ENCODE peak calls at places on chromosomes 12 and 14, in ten cellular contexts. Z is left ventricle myocardium inferior; S is CD8-positive, alpha-beta T cell; O is neuronal stem cell; H is small intestine; P is Jurkat, Clone E6-1; J is WERI-Rb-1; Q is brain microvascular endothelial cell; L is stomach; B is endodermal cell. Y is an unnamed sample.

GRCh38 chr12:100574262-100575074 is 984 bp downstream of the GAS2L3 start:
- DNase-seq in Z (peak), S (no peak), O (peak), H (peak), P (no peak), J (no peak), Q (no peak), L (no peak), B (peak), Y (peak)

GRCh38 chr14:104091927-104092771 is 6.6 kb downstream of the ASPG start:
- DNase-seq in Z (peak), S (no peak), O (no peak), H (no peak), P (no peak), J (no peak), Q (no peak), L (no peak), B (peak), Y (peak)

GRCh38 chr14:95021588-95021987 is 135.7 kb downstream of the DICER1 start:
- DNase-seq in Z (no peak), S (no peak), O (no peak), H (no peak), P (no peak), J (no peak), Q (no peak), L (no peak), B (peak), Y (no peak)

GRCh38 chr14:70289138-70289537 is 70.3 kb downstream of the COX16 start:
- DNase-seq in Z (no peak), S (no peak), O (no peak), H (no peak), P (no peak), J (no peak), Q (no peak), L (no peak), B (no peak), Y (no peak)

GRCh38 chr14:100078997-100079561 is 13.9 kb downstream of the EVL start:
- DNase-seq in Z (no peak), S (peak), O (no peak), H (peak), P (peak), J (peak), Q (peak), L (peak), B (peak), Y (no peak)

GRCh38 chr12:128727461-128727860 is 96.3 kb downstream of the SLC15A4 start:
- DNase-seq in Z (no peak), S (no peak), O (no peak), H (peak), P (peak), J (no peak), Q (no peak), L (no peak), B (no peak), Y (no peak)

GRCh38 chr14:75418779-75419768 is 8.7 kb upstream of the JDP2 start:
- DNase-seq in Z (no peak), S (no peak), O (peak), H (peak), P (peak), J (peak), Q (no peak), L (peak), B (peak), Y (peak)

GRCh38 chr12:26810330-26810729 is 22.7 kb downstream of the ITPR2 start:
- DNase-seq in Z (peak), S (no peak), O (no peak), H (no peak), P (no peak), J (no peak), Q (peak), L (peak), B (peak), Y (peak)

GRCh38 chr12:65868133-65868705 is 43.9 kb downstream of the HMGA2 start:
- DNase-seq in Z (no peak), S (no peak), O (no peak), H (no peak), P (no peak), J (no peak), Q (peak), L (no peak), B (no peak), Y (no peak)

GRCh38 chr14:91752956-91753355 is 21.1 kb upstream of the CATSPERB start:
- DNase-seq in Z (no peak), S (no peak), O (no peak), H (no peak), P (no peak), J (no peak), Q (no peak), L (no peak), B (no peak), Y (no peak)

GRCh38 chr12:58602179-58602578 is 318.1 kb downstream of the LRIG3 start:
- DNase-seq in Z (no peak), S (no peak), O (no peak), H (no peak), P (no peak), J (no peak), Q (no peak), L (no peak), B (no peak), Y (no peak)

DNA sequence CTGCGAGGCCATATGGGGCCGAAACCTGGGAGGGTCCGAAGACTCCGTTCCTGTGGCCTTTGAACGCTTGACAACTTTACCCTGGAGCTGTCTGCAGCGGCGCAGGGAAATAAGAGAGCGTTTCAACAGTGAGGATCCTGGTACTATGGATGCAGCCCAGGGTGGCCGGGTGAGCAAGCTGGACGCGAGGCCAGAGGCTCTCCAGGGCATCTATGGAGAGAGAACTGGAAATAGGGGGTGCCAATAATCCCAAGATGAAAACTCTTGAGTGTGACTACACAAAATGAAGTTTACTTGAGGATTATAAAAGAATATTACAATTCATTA is 1.1 kb upstream of the ABCC9 start:
- DNase-seq in Z (no peak), S (no peak), O (no peak), H (no peak), P (no peak), J (no peak), Q (no peak), L (no peak), B (no peak), Y (no peak)
- H3K4me3 ChIP-seq in Z (peak), S (no peak), O (no peak), H (no peak), P (no peak), J (no peak), Q (peak), L (peak), B (peak), Y (peak)

GRCh38 chr14:101876539-101876938 is 87.8 kb upstream of the DYNC1H1 start:
- DNase-seq in Z (peak), S (peak), O (no peak), H (peak), P (peak), J (no peak), Q (no peak), L (peak), B (no peak), Y (no peak)
- H3K4me3 ChIP-seq in Z (peak), S (peak), O (no peak), H (no peak), P (peak), J (no peak), Q (no peak), L (no peak), B (no peak), Y (no peak)

GRCh38 chr14:51872396-51872795 is 12.0 kb downstream of the GNG2 start:
- DNase-seq in Z (no peak), S (no peak), O (no peak), H (no peak), P (no peak), J (no peak), Q (no peak), L (no peak), B (no peak), Y (no peak)
- H3K4me3 ChIP-seq in Z (no peak), S (no peak), O (no peak), H (no peak), P (no peak), J (no peak), Q (no peak), L (no peak), B (no peak), Y (no peak)

DNA sequence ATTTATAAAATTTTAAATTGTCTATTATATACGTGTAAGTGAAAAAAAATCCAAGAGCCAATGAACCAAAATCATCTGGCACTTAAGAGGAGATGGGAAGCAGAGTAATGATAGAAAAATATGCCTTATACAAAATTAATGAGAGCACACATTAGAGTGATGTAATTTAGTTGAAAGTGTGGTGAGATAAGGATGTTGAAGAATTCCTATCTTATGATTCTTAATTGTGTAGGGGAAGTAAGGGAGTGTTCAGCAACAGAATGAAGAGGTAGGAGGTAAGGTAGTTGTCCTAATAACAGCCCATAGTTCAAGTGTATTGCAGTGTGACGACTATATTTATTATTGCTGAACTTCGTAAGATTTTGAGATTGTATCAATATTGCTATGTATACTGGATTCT is 843.4 kb upstream of the FLRT2 start:
- DNase-seq in Z (no peak), S (no peak), O (no peak), H (no peak), P (no peak), J (no peak), Q (no peak), L (no peak), B (no peak), Y (no peak)
- H3K4me3 ChIP-seq in Z (no peak), S (no peak), O (no peak), H (no peak), P (no peak), J (no peak), Q (no peak), L (no peak), B (no peak), Y (no peak)

GRCh38 chr12:53217049-53217929 is 10.2 kb upstream of the ITGB7 start:
- DNase-seq in Z (peak), S (no peak), O (no peak), H (peak), P (no peak), J (no peak), Q (no peak), L (peak), B (peak), Y (peak)
- H3K4me3 ChIP-seq in Z (peak), S (peak), O (no peak), H (no peak), P (no peak), J (no peak), Q (no peak), L (no peak), B (no peak), Y (no peak)

DNA sequence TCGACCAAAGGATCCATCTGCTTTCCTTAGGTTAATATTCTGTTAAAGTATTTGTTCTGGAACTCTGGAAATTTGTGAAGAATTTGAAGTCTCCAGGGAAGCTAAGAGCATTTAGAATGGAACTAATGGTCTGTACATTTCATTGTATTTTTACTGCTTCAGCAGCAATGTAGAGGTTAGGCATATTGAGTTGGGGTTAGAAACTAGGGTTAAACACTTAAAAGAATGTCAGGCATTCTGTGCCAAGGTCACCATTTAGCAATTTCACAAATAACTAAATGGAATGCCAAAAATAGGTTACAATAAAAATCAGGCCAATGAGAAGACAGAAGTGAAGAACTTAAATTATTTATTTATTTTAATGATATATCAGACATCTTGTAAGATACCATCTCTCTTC is 210.8 kb downstream of the C12orf50 start:
- DNase-seq in Z (no peak), S (no peak), O (no peak), H (no peak), P (no peak), J (no peak), Q (no peak), L (no peak), B (no peak), Y (no peak)
- H3K4me3 ChIP-seq in Z (no peak), S (no peak), O (no peak), H (no peak), P (no peak), J (no peak), Q (no peak), L (no peak), B (no peak), Y (no peak)

DNA sequence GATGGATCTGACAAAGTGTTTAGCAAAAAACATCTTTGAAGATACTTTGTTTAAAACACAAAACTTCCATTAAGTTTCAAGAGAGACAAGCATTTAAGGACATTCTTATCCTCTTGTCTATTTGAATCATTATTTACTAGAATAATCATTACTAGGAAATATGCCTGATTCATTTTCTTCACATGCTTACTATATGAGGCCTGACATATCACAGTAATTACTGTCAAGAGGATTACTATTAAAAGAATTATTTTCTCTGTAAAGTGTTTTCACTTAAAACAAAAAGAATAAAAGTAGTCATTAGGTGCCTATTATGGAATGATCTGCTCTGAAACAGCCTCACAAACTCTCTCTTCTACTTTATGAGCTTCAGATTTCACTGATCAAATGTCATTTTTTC is 402.1 kb upstream of the MGAT4C start:
- DNase-seq in Z (no peak), S (no peak), O (no peak), H (no peak), P (no peak), J (no peak), Q (no peak), L (no peak), B (no peak), Y (no peak)
- H3K4me3 ChIP-seq in Z (no peak), S (no peak), O (no peak), H (no peak), P (no peak), J (no peak), Q (no peak), L (no peak), B (no peak), Y (no peak)

GRCh38 chr14:39109893-39110715 is 4.0 kb upstream of the GEMIN2 start:
- DNase-seq in Z (no peak), S (no peak), O (no peak), H (peak), P (no peak), J (no peak), Q (no peak), L (no peak), B (no peak), Y (no peak)
- H3K4me3 ChIP-seq in Z (no peak), S (no peak), O (no peak), H (peak), P (no peak), J (no peak), Q (no peak), L (peak), B (no peak), Y (no peak)

GRCh38 chr14:57390037-57390805 is at the start of gene NAA30:
- DNase-seq in Z (peak), S (peak), O (peak), H (peak), P (peak), J (peak), Q (peak), L (peak), B (peak), Y (peak)

GRCh38 chr14:57390806-57391562 is 598 bp downstream of the NAA30 start:
- DNase-seq in Z (peak), S (peak), O (peak), H (peak), P (no peak), J (peak), Q (no peak), L (peak), B (peak), Y (peak)

GRCh38 chr14:57389646-57390036 is 745 bp upstream of the NAA30 start:
- DNase-seq in Z (no peak), S (no peak), O (no peak), H (peak), P (no peak), J (peak), Q (no peak), L (no peak), B (peak), Y (no peak)

GRCh38 chr14:57391609-57392195 is 1.3 kb downstream of the NAA30 start:
- DNase-seq in Z (no peak), S (no peak), O (no peak), H (no peak), P (no peak), J (no peak), Q (peak), L (no peak), B (no peak), Y (no peak)

DNA sequence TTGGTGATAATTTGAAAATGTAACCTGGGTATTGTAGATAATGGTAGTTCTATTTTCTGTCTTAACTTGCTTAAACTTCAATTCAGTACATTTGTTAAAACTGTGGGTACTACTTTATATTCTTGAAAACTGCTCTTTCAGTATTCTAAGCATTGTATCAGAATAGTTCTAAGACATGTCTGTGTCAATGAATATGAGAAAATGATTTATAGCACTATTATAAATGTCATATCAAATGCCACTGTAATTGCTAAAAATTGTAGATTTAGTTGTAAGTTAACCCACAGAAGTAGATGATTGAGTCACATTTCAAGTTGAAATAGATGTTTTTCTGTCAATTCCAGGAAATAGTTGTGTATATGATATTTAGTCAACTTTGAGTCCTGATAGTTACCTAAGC is 2.4 kb downstream of the NAA30 start:
- DNase-seq in Z (no peak), S (no peak), O (no peak), H (no peak), P (no peak), J (no peak), Q (no peak), L (no peak), B (no peak), Y (no peak)
- H3K4me3 ChIP-seq in Z (peak), S (no peak), O (peak), H (no peak), P (no peak), J (no peak), Q (no peak), L (peak), B (peak), Y (no peak)

GRCh38 chr14:60514378-60515243 is 5.7 kb downstream of the SIX6 start:
- DNase-seq in Z (no peak), S (no peak), O (peak), H (no peak), P (no peak), J (peak), Q (no peak), L (no peak), B (peak), Y (no peak)

GRCh38 chr14:60515696-60516284 is 6.8 kb downstream of the SIX6 start:
- DNase-seq in Z (no peak), S (no peak), O (peak), H (no peak), P (no peak), J (no peak), Q (no peak), L (no peak), B (peak), Y (no peak)

GRCh38 chr14:60510976-60511599 is 2.1 kb downstream of the SIX6 start:
- DNase-seq in Z (no peak), S (no peak), O (peak), H (no peak), P (no peak), J (no peak), Q (no peak), L (no peak), B (peak), Y (no peak)

GRCh38 chr14:60512952-60513554 is 4.1 kb downstream of the SIX6 start:
- DNase-seq in Z (no peak), S (no peak), O (peak), H (no peak), P (no peak), J (no peak), Q (no peak), L (no peak), B (peak), Y (no peak)

DNA sequence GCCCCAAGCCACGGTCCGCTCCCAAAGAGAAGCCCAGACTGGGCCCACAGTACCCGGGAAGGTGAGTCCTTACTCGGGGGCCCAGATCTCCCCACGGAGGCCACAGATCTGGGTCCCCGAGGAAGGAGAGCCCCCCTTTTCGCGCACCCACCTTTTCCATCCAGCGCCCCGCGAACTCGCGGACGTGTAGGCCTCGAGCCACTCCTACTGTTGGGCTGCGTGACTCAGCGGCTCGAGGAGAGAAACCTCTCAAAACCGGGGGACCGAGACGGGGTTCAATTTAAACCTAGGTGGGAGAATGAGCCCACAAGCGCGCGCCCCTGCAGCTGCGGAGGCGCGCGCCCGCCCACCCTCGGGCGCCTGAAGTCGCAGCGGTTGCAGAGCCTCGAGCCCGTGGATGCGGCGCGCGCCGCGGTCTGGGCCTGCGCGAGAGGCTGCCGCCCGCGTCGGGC is 6.3 kb downstream of the SIX6 start:
- DNase-seq in Z (no peak), S (no peak), O (no peak), H (no peak), P (no peak), J (no peak), Q (no peak), L (no peak), B (no peak), Y (no peak)
- H3K4me3 ChIP-seq in Z (peak), S (no peak), O (peak), H (peak), P (no peak), J (no peak), Q (peak), L (peak), B (peak), Y (peak)

Y was measured in right lobe of liver.